ENCODE peak calls at places on chromosomes 6 and 20, in four cellular contexts. H, J, C and F are unnamed samples.
A peak's percentile ranks its signal among the peaks of the same experiment; 100 is the strongest.

GRCh38 chr20:52918311-52918710 is 53.8 kb upstream of the TSHZ2 start:
- DNase-seq in H (no peak), J (no peak), C (no peak), F (no peak)

GRCh38 chr20:5715068-5715841 is 34.9 kb upstream of the SHLD1 start:
- DNase-seq in H (no peak), J (no peak), C (no peak), F (no peak)

GRCh38 chr6:90849686-90850085 is 262.8 kb upstream of the MAP3K7 start:
- DNase-seq in H (no peak), J (no peak), C (no peak), F (no peak)

GRCh38 chr6:75735491-75736186 is 13.4 kb upstream of the MYO6 start:
- DNase-seq in H (peak; percentile 28), J (no peak), C (no peak), F (no peak)

GRCh38 chr6:9412951-9413559 is 977.7 kb upstream of the SLC35B3 start:
- DNase-seq in H (no peak), J (no peak), C (no peak), F (peak; percentile 57)

GRCh38 chr6:139855741-139856206 is 481.3 kb upstream of the CITED2 start:
- DNase-seq in H (peak; percentile 76), J (no peak), C (no peak), F (no peak)

GRCh38 chr6:134821397-134821796 is 128.5 kb downstream of the ALDH8A1 start:
- DNase-seq in H (no peak), J (no peak), C (no peak), F (no peak)

GRCh38 chr6:148419430-148419829 is 76.8 kb downstream of the SASH1 start:
- DNase-seq in H (no peak), J (no peak), C (no peak), F (no peak)

GRCh38 chr6:136525586-136526195 is 24.5 kb downstream of the MAP7 start:
- DNase-seq in H (no peak), J (no peak), C (no peak), F (no peak)

GRCh38 chr6:157126183-157127098 is 196.9 kb downstream of the TMEM242 start:
- DNase-seq in H (no peak), J (no peak), C (peak; percentile 30), F (no peak)

GRCh38 chr6:109073344-109074235 is 21.1 kb downstream of the SESN1 start:
- DNase-seq in H (peak; percentile 76), J (peak; percentile 70), C (no peak), F (no peak)

GRCh38 chr6:43715056-43715788 is 27.6 kb upstream of the MRPS18A start:
- DNase-seq in H (no peak), J (no peak), C (no peak), F (no peak)

GRCh38 chr20:48742912-48743680 is 84.7 kb downstream of the PREX1 start:
- DNase-seq in H (no peak), J (no peak), C (no peak), F (no peak)

GRCh38 chr6:81366970-81367369 is 385.5 kb downstream of the TENT5A start:
- DNase-seq in H (no peak), J (no peak), C (no peak), F (no peak)

GRCh38 chr6:501891-502601 is 110.5 kb downstream of the IRF4 start:
- DNase-seq in H (no peak), J (no peak), C (no peak), F (no peak)

GRCh38 chr6:153208706-153209105 is 77.6 kb upstream of the RGS17 start:
- DNase-seq in H (no peak), J (no peak), C (no peak), F (no peak)

GRCh38 chr6:42281570-42281969 is 63.9 kb upstream of the MRPS10 start:
- DNase-seq in H (no peak), J (no peak), C (no peak), F (no peak)

GRCh38 chr20:44796311-44796710 is 14.0 kb downstream of the RIMS4 start:
- DNase-seq in H (no peak), J (no peak), C (no peak), F (no peak)

GRCh38 chr20:19975901-19976300 is 41.3 kb upstream of the NAA20 start:
- DNase-seq in H (no peak), J (no peak), C (no peak), F (no peak)

GRCh38 chr6:69795469-69796080 is 1.2 kb downstream of the LMBRD1 start:
- DNase-seq in H (no peak), J (no peak), C (no peak), F (no peak)

GRCh38 chr6:117495873-117496272 is 13.4 kb downstream of the DCBLD1 start:
- DNase-seq in H (peak; percentile 52), J (no peak), C (no peak), F (no peak)

GRCh38 chr20:10902174-10902573 is 228.4 kb upstream of the JAG1 start:
- DNase-seq in H (no peak), J (no peak), C (no peak), F (no peak)

GRCh38 chr6:161546632-161547031 is 272.8 kb upstream of the AGPAT4 start:
- DNase-seq in H (no peak), J (no peak), C (no peak), F (no peak)

GRCh38 chr6:149150999-149151398 is 166.5 kb upstream of the TAB2 start:
- DNase-seq in H (no peak), J (no peak), C (no peak), F (no peak)

GRCh38 chr6:104713982-104714381 is 145.7 kb downstream of the HACE1 start:
- DNase-seq in H (no peak), J (no peak), C (no peak), F (no peak)

GRCh38 chr6:133502451-133503259 is 261.5 kb downstream of the EYA4 start:
- DNase-seq in H (peak; percentile 94), J (no peak), C (no peak), F (no peak)

GRCh38 chr6:170092826-170093225 is 198.1 kb downstream of the DLL1 start:
- DNase-seq in H (no peak), J (no peak), C (no peak), F (no peak)

GRCh38 chr6:31829633-31830492 is 2.3 kb downstream of the HSPA1B start:
- DNase-seq in H (peak; percentile 56), J (peak; percentile 33), C (no peak), F (no peak)

GRCh38 chr6:117265425-117266266 is at the start of gene VGLL2:
- DNase-seq in H (peak; percentile 18), J (peak; percentile 68), C (peak; percentile 79), F (peak; percentile 70)

GRCh38 chr20:17611540-17612286 is 41.8 kb downstream of the DSTN start:
- DNase-seq in H (no peak), J (no peak), C (peak; percentile 70), F (peak; percentile 67)

GRCh38 chr6:109024784-109025183 is 69.9 kb downstream of the SESN1 start:
- DNase-seq in H (peak; percentile 2), J (no peak), C (no peak), F (peak; percentile 49)

DNA sequence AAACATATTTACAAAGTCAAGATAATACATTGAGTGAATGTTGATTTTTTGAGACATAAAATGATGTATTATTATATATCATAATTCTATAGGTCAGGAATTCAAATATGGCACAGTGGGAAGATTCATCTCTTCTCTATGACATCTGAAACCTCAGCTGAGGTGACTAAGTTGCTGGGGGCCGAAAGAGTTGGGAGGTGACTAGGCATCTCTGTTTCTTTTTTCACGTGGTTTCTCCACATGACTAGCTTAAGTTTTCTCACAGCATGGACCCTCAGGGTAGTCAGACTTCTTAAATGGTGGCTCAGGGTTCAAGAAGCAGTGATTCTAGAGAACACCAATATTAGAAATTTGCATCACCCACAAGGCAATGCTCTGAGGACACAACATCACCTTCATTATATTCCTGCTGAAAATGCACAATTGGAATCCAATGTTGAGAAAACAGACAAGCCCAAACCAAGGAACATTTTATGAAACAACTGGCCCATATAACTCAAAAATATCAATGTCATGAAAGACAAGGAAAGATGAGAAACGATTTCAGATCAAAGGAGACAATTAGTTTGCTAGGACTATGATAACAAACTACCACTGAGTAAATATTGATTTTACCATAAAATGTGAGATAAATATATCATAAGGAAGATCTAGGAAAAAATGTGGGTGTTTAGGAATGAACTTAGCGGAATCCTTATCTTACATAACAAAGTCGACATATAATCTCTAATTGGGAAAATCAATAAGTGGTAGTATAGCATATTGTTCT is 273.3 kb upstream of the IRAK1BP1 start:
- DNase-seq in H (peak; percentile 25), J (no peak), C (no peak), F (no peak)
- H2AFZ ChIP-seq in H (no peak overlapping the region), J (no peak overlapping the region), C (no peak overlapping the region), F (no peak overlapping the region)

GRCh38 chr6:37171141-37171969 is 1.4 kb downstream of the PIM1 start:
- DNase-seq in H (peak; percentile 51), J (peak; percentile 41), C (peak; percentile 60), F (peak; percentile 47)
- H4K8ac ChIP-seq in H (peak overlapping the region; percentile 34), J (no peak overlapping the region), C (peak overlapping the region; percentile 81), F (no peak overlapping the region)

GRCh38 chr20:50053790-50054547 is 59.0 kb downstream of the UBE2V1 start:
- DNase-seq in H (no peak), J (no peak), C (no peak), F (no peak)
- H2BK15ac ChIP-seq in H (no peak overlapping the region), J (peak overlapping the region; percentile 91), C (peak overlapping the region; percentile 83), F (no peak overlapping the region)

GRCh38 chr6:89475634-89476033 is 42.7 kb downstream of the ANKRD6 start:
- DNase-seq in H (no peak), J (no peak), C (no peak), F (no peak)
- H2AFZ ChIP-seq in H (no peak overlapping the region), J (no peak overlapping the region), C (no peak overlapping the region), F (no peak overlapping the region)